ENCODE peak calls at places on chromosomes 4 and X, in seven cellular contexts. One of them, this sample, is unnamed.
A peak's percentile ranks its signal among the peaks of the same experiment; 100 is the strongest.

GRCh38 chr4:175536852-175537453 is 275.1 kb downstream of the GPM6A start:
- DNase-seq in fibroblast of lung: peak; percentile 74
- DNase-seq in pancreas: no peak
- DNase-seq in sigmoid colon: no peak
- DNase-seq in nephron progenitor cell: peak; percentile 6
- DNase-seq in AG04449: no peak
- DNase-seq in Calu3: peak; percentile 6
- DNase-seq in this sample: peak; percentile 63

GRCh38 chr4:149630079-149630478 is 185.6 kb downstream of the IQCM start:
- DNase-seq in fibroblast of lung: no peak
- DNase-seq in pancreas: no peak
- DNase-seq in sigmoid colon: no peak
- DNase-seq in nephron progenitor cell: no peak
- DNase-seq in AG04449: no peak
- DNase-seq in Calu3: no peak
- DNase-seq in this sample: no peak

GRCh38 chrX:9515973-9516538 is 51.2 kb downstream of the TBL1X start:
- DNase-seq in fibroblast of lung: no peak
- DNase-seq in pancreas: no peak
- DNase-seq in sigmoid colon: no peak
- DNase-seq in nephron progenitor cell: no peak
- DNase-seq in AG04449: no peak
- DNase-seq in Calu3: no peak
- DNase-seq in this sample: no peak

GRCh38 chrX:111270339-111270738 is at the start of gene CAPN6:
- DNase-seq in fibroblast of lung: no peak
- DNase-seq in pancreas: peak; percentile 18
- DNase-seq in sigmoid colon: no peak
- DNase-seq in nephron progenitor cell: peak; percentile 23
- DNase-seq in AG04449: no peak
- DNase-seq in Calu3: peak; percentile 9
- DNase-seq in this sample: no peak

GRCh38 chrX:129347291-129347690 is 176.0 kb downstream of the SMARCA1 start:
- DNase-seq in fibroblast of lung: no peak
- DNase-seq in pancreas: no peak
- DNase-seq in sigmoid colon: no peak
- DNase-seq in nephron progenitor cell: no peak
- DNase-seq in AG04449: no peak
- DNase-seq in Calu3: no peak
- DNase-seq in this sample: no peak

GRCh38 chr4:159363376-159363775 is 260.5 kb downstream of the RAPGEF2 start:
- DNase-seq in fibroblast of lung: no peak
- DNase-seq in pancreas: no peak
- DNase-seq in sigmoid colon: no peak
- DNase-seq in nephron progenitor cell: no peak
- DNase-seq in AG04449: no peak
- DNase-seq in Calu3: no peak
- DNase-seq in this sample: no peak

GRCh38 chr4:28966982-28967381 is 1753.2 kb upstream of the PCDH7 start:
- DNase-seq in fibroblast of lung: peak; percentile 15
- DNase-seq in pancreas: no peak
- DNase-seq in sigmoid colon: no peak
- DNase-seq in nephron progenitor cell: no peak
- DNase-seq in AG04449: no peak
- DNase-seq in Calu3: no peak
- DNase-seq in this sample: peak; percentile 0

GRCh38 chr4:3369781-3370660 is 71.7 kb upstream of the HGFAC start:
- DNase-seq in fibroblast of lung: peak; percentile 62
- DNase-seq in pancreas: no peak
- DNase-seq in sigmoid colon: peak; percentile 77
- DNase-seq in nephron progenitor cell: no peak
- DNase-seq in AG04449: peak; percentile 70
- DNase-seq in Calu3: no peak
- DNase-seq in this sample: peak; percentile 87

GRCh38 chr4:135418353-135418752 is 1216.8 kb upstream of the PABPC4L start:
- DNase-seq in fibroblast of lung: peak; percentile 24
- DNase-seq in pancreas: no peak
- DNase-seq in sigmoid colon: no peak
- DNase-seq in nephron progenitor cell: no peak
- DNase-seq in AG04449: no peak
- DNase-seq in Calu3: no peak
- DNase-seq in this sample: peak; percentile 20

GRCh38 chrX:57270980-57271379 is 15.5 kb upstream of the FAAH2 start:
- DNase-seq in fibroblast of lung: no peak
- DNase-seq in pancreas: no peak
- DNase-seq in sigmoid colon: no peak
- DNase-seq in nephron progenitor cell: no peak
- DNase-seq in AG04449: no peak
- DNase-seq in Calu3: no peak
- DNase-seq in this sample: no peak

GRCh38 chr4:130422255-130422654 is 1326.3 kb downstream of the C4orf33 start:
- DNase-seq in fibroblast of lung: no peak
- DNase-seq in pancreas: no peak
- DNase-seq in sigmoid colon: no peak
- DNase-seq in nephron progenitor cell: no peak
- DNase-seq in AG04449: no peak
- DNase-seq in Calu3: no peak
- DNase-seq in this sample: no peak

GRCh38 chr4:12902735-12903134 is 581.4 kb downstream of the RAB28 start:
- DNase-seq in fibroblast of lung: no peak
- DNase-seq in pancreas: no peak
- DNase-seq in sigmoid colon: no peak
- DNase-seq in nephron progenitor cell: no peak
- DNase-seq in AG04449: no peak
- DNase-seq in Calu3: no peak
- DNase-seq in this sample: no peak

GRCh38 chr4:54067163-54067562 is 2.8 kb upstream of the CHIC2 start:
- DNase-seq in fibroblast of lung: peak; percentile 80
- DNase-seq in pancreas: peak; percentile 22
- DNase-seq in sigmoid colon: peak; percentile 70
- DNase-seq in nephron progenitor cell: no peak
- DNase-seq in AG04449: no peak
- DNase-seq in Calu3: no peak
- DNase-seq in this sample: no peak

GRCh38 chr4:80434238-80434637 is 98.7 kb downstream of the CFAP299 start:
- DNase-seq in fibroblast of lung: peak; percentile 20
- DNase-seq in pancreas: no peak
- DNase-seq in sigmoid colon: no peak
- DNase-seq in nephron progenitor cell: no peak
- DNase-seq in AG04449: peak; percentile 44
- DNase-seq in Calu3: no peak
- DNase-seq in this sample: peak; percentile 5

GRCh38 chrX:56107320-56107719 is 124.8 kb upstream of the KLF8 start:
- DNase-seq in fibroblast of lung: no peak
- DNase-seq in pancreas: no peak
- DNase-seq in sigmoid colon: no peak
- DNase-seq in nephron progenitor cell: no peak
- DNase-seq in AG04449: no peak
- DNase-seq in Calu3: no peak
- DNase-seq in this sample: no peak

GRCh38 chrX:24902808-24903207 is 113.0 kb downstream of the ARX start:
- DNase-seq in fibroblast of lung: peak; percentile 95
- DNase-seq in pancreas: no peak
- DNase-seq in sigmoid colon: no peak
- DNase-seq in nephron progenitor cell: no peak
- DNase-seq in AG04449: no peak
- DNase-seq in Calu3: no peak
- DNase-seq in this sample: no peak

GRCh38 chr4:105140684-105141490 is 5.8 kb upstream of the TET2 start:
- DNase-seq in fibroblast of lung: peak; percentile 48
- DNase-seq in pancreas: no peak
- DNase-seq in sigmoid colon: no peak
- DNase-seq in nephron progenitor cell: peak; percentile 21
- DNase-seq in AG04449: no peak
- DNase-seq in Calu3: peak; percentile 8
- DNase-seq in this sample: peak; percentile 65

GRCh38 chrX:136953867-136954787 is 73.6 kb upstream of the RBMX start:
- DNase-seq in fibroblast of lung: peak; percentile 74
- DNase-seq in pancreas: peak; percentile 61
- DNase-seq in sigmoid colon: peak; percentile 69
- DNase-seq in nephron progenitor cell: peak; percentile 51
- DNase-seq in AG04449: peak; percentile 23
- DNase-seq in Calu3: peak; percentile 65
- DNase-seq in this sample: peak; percentile 76

GRCh38 chr4:18075823-18076433 is 54.4 kb upstream of the LCORL start:
- DNase-seq in fibroblast of lung: peak; percentile 2
- DNase-seq in pancreas: no peak
- DNase-seq in sigmoid colon: no peak
- DNase-seq in nephron progenitor cell: no peak
- DNase-seq in AG04449: no peak
- DNase-seq in Calu3: no peak
- DNase-seq in this sample: no peak

GRCh38 chr4:145260091-145260490 is 79.7 kb upstream of the OTUD4 start:
- DNase-seq in fibroblast of lung: no peak
- DNase-seq in pancreas: no peak
- DNase-seq in sigmoid colon: no peak
- DNase-seq in nephron progenitor cell: no peak
- DNase-seq in AG04449: no peak
- DNase-seq in Calu3: no peak
- DNase-seq in this sample: no peak

GRCh38 chr4:21113496-21114213 is 413.4 kb downstream of the PACRGL start:
- DNase-seq in fibroblast of lung: peak; percentile 50
- DNase-seq in pancreas: no peak
- DNase-seq in sigmoid colon: no peak
- DNase-seq in nephron progenitor cell: no peak
- DNase-seq in AG04449: no peak
- DNase-seq in Calu3: no peak
- DNase-seq in this sample: peak; percentile 69

GRCh38 chr4:74503580-74503979 is 58.6 kb downstream of the AREG start:
- DNase-seq in fibroblast of lung: peak; percentile 47
- DNase-seq in pancreas: no peak
- DNase-seq in sigmoid colon: no peak
- DNase-seq in nephron progenitor cell: no peak
- DNase-seq in AG04449: no peak
- DNase-seq in Calu3: no peak
- DNase-seq in this sample: no peak

GRCh38 chr4:182023469-182023868 is 219.7 kb upstream of the TENM3 start:
- DNase-seq in fibroblast of lung: no peak
- DNase-seq in pancreas: no peak
- DNase-seq in sigmoid colon: no peak
- DNase-seq in nephron progenitor cell: no peak
- DNase-seq in AG04449: no peak
- DNase-seq in Calu3: no peak
- DNase-seq in this sample: no peak

GRCh38 chr4:3071811-3072210 is 2.5 kb downstream of the HTT-AS start:
- DNase-seq in fibroblast of lung: peak; percentile 19
- DNase-seq in pancreas: no peak
- DNase-seq in sigmoid colon: no peak
- DNase-seq in nephron progenitor cell: no peak
- DNase-seq in AG04449: no peak
- DNase-seq in Calu3: no peak
- DNase-seq in this sample: no peak

GRCh38 chrX:56813318-56813837 is 84.3 kb downstream of the NBDY start:
- DNase-seq in fibroblast of lung: peak; percentile 51
- DNase-seq in pancreas: no peak
- DNase-seq in sigmoid colon: no peak
- DNase-seq in nephron progenitor cell: no peak
- DNase-seq in AG04449: no peak
- DNase-seq in Calu3: no peak
- DNase-seq in this sample: peak; percentile 87

GRCh38 chr4:133402616-133403015 is 253.5 kb downstream of the PCDH10 start:
- DNase-seq in fibroblast of lung: peak; percentile 14
- DNase-seq in pancreas: no peak
- DNase-seq in sigmoid colon: no peak
- DNase-seq in nephron progenitor cell: no peak
- DNase-seq in AG04449: no peak
- DNase-seq in Calu3: no peak
- DNase-seq in this sample: peak; percentile 15

GRCh38 chr4:76277667-76278066 is 26.1 kb downstream of the FAM47E start:
- DNase-seq in fibroblast of lung: no peak
- DNase-seq in pancreas: no peak
- DNase-seq in sigmoid colon: no peak
- DNase-seq in nephron progenitor cell: no peak
- DNase-seq in AG04449: no peak
- DNase-seq in Calu3: no peak
- DNase-seq in this sample: no peak

GRCh38 chr4:122759639-122760310 is 27.3 kb downstream of the BBS12 start:
- DNase-seq in fibroblast of lung: peak; percentile 58
- DNase-seq in pancreas: no peak
- DNase-seq in sigmoid colon: no peak
- DNase-seq in nephron progenitor cell: no peak
- DNase-seq in AG04449: no peak
- DNase-seq in Calu3: no peak
- DNase-seq in this sample: no peak
- TF ChIP-seq CTCF in fibroblast of lung: peak; percentile 27
- TF ChIP-seq CTCF in pancreas: no peak
- TF ChIP-seq CTCF in sigmoid colon: no peak
- TF ChIP-seq CTCF in nephron progenitor cell: peak; percentile 32
- TF ChIP-seq CTCF in AG04449: peak; percentile 38
- TF ChIP-seq CTCF in Calu3: no peak
- TF ChIP-seq CTCF in this sample: peak; percentile 58

GRCh38 chrX:38768079-38768478 is 33.2 kb upstream of the MID1IP1 start:
- DNase-seq in fibroblast of lung: peak; percentile 56
- DNase-seq in pancreas: no peak
- DNase-seq in sigmoid colon: no peak
- DNase-seq in nephron progenitor cell: no peak
- DNase-seq in AG04449: no peak
- DNase-seq in Calu3: no peak
- DNase-seq in this sample: peak; percentile 48
- TF ChIP-seq CTCF in fibroblast of lung: peak; percentile 38
- TF ChIP-seq CTCF in pancreas: no peak
- TF ChIP-seq CTCF in sigmoid colon: peak; percentile 29
- TF ChIP-seq CTCF in nephron progenitor cell: no peak
- TF ChIP-seq CTCF in AG04449: no peak
- TF ChIP-seq CTCF in Calu3: no peak
- TF ChIP-seq CTCF in this sample: peak; percentile 32

DNA sequence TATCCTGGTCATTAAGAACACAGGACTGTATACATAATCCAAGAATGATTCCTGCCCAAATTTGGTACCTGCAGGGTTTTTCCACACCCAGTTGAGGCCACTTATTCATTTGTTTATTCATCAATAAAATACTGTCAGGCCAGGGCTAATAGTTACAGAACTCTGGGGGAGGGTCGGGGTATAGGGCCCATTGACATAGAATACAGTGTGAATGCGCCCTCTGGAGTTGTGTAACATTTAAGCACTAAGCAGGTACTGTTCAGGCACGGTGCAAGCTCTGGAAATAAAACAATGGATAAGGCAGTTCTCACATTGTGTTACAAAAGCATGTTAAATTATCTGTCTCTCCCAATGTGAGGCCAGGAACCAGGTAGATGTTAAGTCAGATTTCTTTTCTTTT is 30.8 kb upstream of the LRBA start:
- DNase-seq in fibroblast of lung: no peak
- DNase-seq in pancreas: no peak
- DNase-seq in sigmoid colon: no peak
- DNase-seq in nephron progenitor cell: no peak
- DNase-seq in AG04449: no peak
- DNase-seq in Calu3: peak; percentile 18
- DNase-seq in this sample: peak; percentile 21
- TF ChIP-seq CTCF in fibroblast of lung: no peak
- TF ChIP-seq CTCF in pancreas: no peak
- TF ChIP-seq CTCF in sigmoid colon: no peak
- TF ChIP-seq CTCF in nephron progenitor cell: no peak
- TF ChIP-seq CTCF in AG04449: no peak
- TF ChIP-seq CTCF in Calu3: no peak
- TF ChIP-seq CTCF in this sample: no peak

DNA sequence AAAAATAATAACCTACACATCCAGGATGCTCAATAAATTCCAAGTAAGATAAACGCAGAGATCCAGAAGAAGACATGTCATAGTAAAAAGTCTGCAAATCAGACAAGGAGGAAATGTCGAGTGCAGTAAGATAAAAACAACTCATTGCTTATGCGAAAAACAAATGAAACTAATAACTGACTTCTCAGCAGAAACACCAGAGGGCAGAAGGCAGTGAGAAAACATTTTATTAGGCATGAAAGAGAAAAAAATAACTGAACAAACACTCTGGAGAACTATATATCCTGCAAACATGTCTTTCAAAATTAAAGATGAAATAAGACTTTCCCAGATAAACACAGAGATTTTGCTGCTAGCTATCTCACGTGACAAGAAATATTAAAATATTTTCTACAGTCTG is 201.3 kb upstream of the CTSO start:
- DNase-seq in fibroblast of lung: peak; percentile 17
- DNase-seq in pancreas: no peak
- DNase-seq in sigmoid colon: no peak
- DNase-seq in nephron progenitor cell: no peak
- DNase-seq in AG04449: no peak
- DNase-seq in Calu3: no peak
- DNase-seq in this sample: peak; percentile 11
- TF ChIP-seq CTCF in fibroblast of lung: peak; percentile 31
- TF ChIP-seq CTCF in pancreas: no peak
- TF ChIP-seq CTCF in sigmoid colon: no peak
- TF ChIP-seq CTCF in nephron progenitor cell: no peak
- TF ChIP-seq CTCF in AG04449: no peak
- TF ChIP-seq CTCF in Calu3: no peak
- TF ChIP-seq CTCF in this sample: peak; percentile 19

This sample was measured in cardiac muscle cell.